ENCODE peak calls at places on chromosomes 1 and 21, in ten cellular contexts. H is pancreas, U is lower lobe of right lung, V is colonic mucosa, R is suprapubic skin, K is psoas muscle, Y is ovary, F is GM06990, G is epithelial cell of esophagus, B is body of pancreas. N is an unnamed sample.

GRCh38 chr1:31155216-31155806 is 84.4 kb downstream of the NKAIN1 start:
- DNase-seq in F (peak), K (peak), V (peak), R (peak), H (peak), G (peak), U (peak), B (peak), Y (peak), N (no peak)

GRCh38 chr1:159829822-159830455 is 3.3 kb downstream of the SLAMF8 start:
- DNase-seq in F (no peak), R (no peak), K (peak), H (no peak), U (no peak), B (peak), Y (no peak), G (no peak), V (no peak), N (no peak)

GRCh38 chr1:165369255-165369848 is 12.8 kb upstream of the LMX1A start:
- DNase-seq in V (peak), G (peak), R (peak), K (peak), U (peak), B (peak), H (peak), Y (peak), F (no peak), N (no peak)

GRCh38 chr1:61253059-61253735 is 170.8 kb downstream of the NFIA start:
- DNase-seq in Y (peak), G (peak), U (peak), H (peak), F (no peak), V (peak), K (peak), R (peak), B (peak), N (peak)

GRCh38 chr1:230368363-230368762 is 57.8 kb downstream of the PGBD5 start:
- DNase-seq in Y (no peak), R (no peak), U (no peak), V (no peak), G (peak), H (no peak), B (no peak), F (no peak), K (no peak), N (no peak)

GRCh38 chr1:84736944-84737343 is 46.7 kb upstream of the SSX2IP start:
- DNase-seq in U (no peak), K (no peak), R (no peak), H (no peak), G (no peak), F (no peak), V (no peak), Y (no peak), B (no peak), N (no peak)

GRCh38 chr1:43312212-43312623 is 11.4 kb downstream of the TIE1 start:
- DNase-seq in Y (no peak), U (no peak), V (no peak), H (no peak), K (no peak), G (no peak), R (peak), F (no peak), B (no peak), N (no peak)

GRCh38 chr1:116504308-116505156 is 66.3 kb downstream of the CD58 start:
- DNase-seq in Y (no peak), G (peak), B (peak), H (no peak), U (peak), K (peak), V (no peak), F (peak), R (peak), N (no peak)

GRCh38 chr1:181086926-181087325 is 1.6 kb upstream of the IER5 start:
- DNase-seq in Y (no peak), U (no peak), B (no peak), R (no peak), F (no peak), H (no peak), V (no peak), G (peak), K (no peak), N (no peak)

GRCh38 chr1:7552402-7552801 is 218.7 kb upstream of the VAMP3 start:
- DNase-seq in U (peak), G (no peak), Y (no peak), H (no peak), B (peak), K (no peak), R (no peak), F (no peak), V (no peak), N (no peak)

GRCh38 chr1:45958317-45958716 is 154.9 kb downstream of the MAST2 start:
- DNase-seq in F (no peak), R (no peak), K (no peak), Y (no peak), U (no peak), G (no peak), B (no peak), V (no peak), H (no peak), N (no peak)

GRCh38 chr1:180633092-180634045 is 1.5 kb downstream of the XPR1 start:
- DNase-seq in H (no peak), K (no peak), B (no peak), U (no peak), F (no peak), G (peak), R (no peak), Y (no peak), V (no peak), N (no peak)

GRCh38 chr1:228918335-228918734 is 183.1 kb downstream of the RHOU start:
- DNase-seq in U (no peak), B (peak), F (no peak), H (no peak), R (no peak), K (no peak), V (no peak), G (no peak), Y (no peak), N (no peak)

GRCh38 chr1:187876775-187877174 is 1048.0 kb downstream of the PLA2G4A start:
- DNase-seq in V (no peak), B (no peak), G (no peak), R (no peak), K (no peak), Y (no peak), F (no peak), U (no peak), H (no peak), N (no peak)

GRCh38 chr1:190474010-190474409 is 3.7 kb downstream of the BRINP3 start:
- DNase-seq in R (no peak), H (no peak), V (no peak), B (no peak), F (no peak), U (no peak), G (no peak), Y (no peak), K (no peak), N (no peak)

GRCh38 chr1:75097686-75098085 is 36.5 kb upstream of the LHX8 start:
- DNase-seq in F (no peak), V (no peak), K (no peak), G (peak), B (peak), Y (no peak), U (no peak), H (peak), R (no peak), N (no peak)

GRCh38 chr1:33634806-33635205 is 162.4 kb downstream of the ZSCAN20 start:
- DNase-seq in V (peak), U (no peak), B (peak), Y (no peak), F (no peak), H (peak), G (peak), K (no peak), R (no peak), N (no peak)

GRCh38 chr1:89552481-89553194 is 28.0 kb downstream of the LRRC8B start:
- DNase-seq in U (no peak), R (no peak), H (no peak), V (no peak), K (no peak), Y (no peak), G (peak), B (peak), F (peak), N (peak)

GRCh38 chr1:234214129-234214910 is 158.9 kb upstream of the COA6 start:
- DNase-seq in H (peak), F (peak), U (peak), K (peak), G (peak), Y (no peak), R (no peak), V (no peak), B (peak), N (no peak)

GRCh38 chr1:100184536-100184935 is 6.5 kb upstream of the LRRC39 start:
- DNase-seq in B (no peak), F (peak), G (no peak), V (no peak), U (no peak), Y (no peak), R (no peak), H (no peak), K (no peak), N (no peak)

GRCh38 chr1:9194024-9194423 is 40.5 kb upstream of the H6PD start:
- DNase-seq in U (no peak), G (peak), H (no peak), Y (no peak), R (no peak), B (no peak), V (no peak), F (no peak), K (no peak), N (no peak)

GRCh38 chr1:90175490-90176157 is 180.7 kb downstream of the ZNF326 start:
- DNase-seq in H (no peak), G (peak), B (peak), U (no peak), R (no peak), V (no peak), F (no peak), Y (no peak), K (no peak), N (no peak)

GRCh38 chr1:201554789-201555592 is 16.1 kb downstream of the NAV1 start:
- DNase-seq in G (no peak), V (no peak), H (no peak), K (no peak), Y (no peak), F (no peak), B (no peak), U (peak), R (no peak), N (no peak)

GRCh38 chr1:101044749-101045148 is 19.2 kb upstream of the DPH5 start:
- DNase-seq in V (no peak), B (no peak), Y (no peak), G (no peak), R (no peak), K (no peak), F (no peak), H (no peak), U (no peak), N (no peak)

GRCh38 chr1:216910081-216910840 is 187.0 kb upstream of the ESRRG start:
- DNase-seq in V (no peak), B (no peak), R (no peak), G (no peak), H (no peak), Y (no peak), F (no peak), K (no peak), U (no peak), N (no peak)

GRCh38 chr1:47688161-47688560 is 250.3 kb downstream of the FOXD2 start:
- DNase-seq in F (no peak), B (no peak), G (no peak), Y (no peak), V (peak), H (no peak), U (no peak), K (no peak), R (peak), N (no peak)

GRCh38 chr1:193537266-193538003 is 351.0 kb upstream of the B3GALT2 start:
- DNase-seq in F (peak), R (no peak), G (peak), U (no peak), V (no peak), B (peak), H (no peak), Y (no peak), K (no peak), N (no peak)

GRCh38 chr21:35026617-35027557 is 22.2 kb downstream of the RUNX1 start:
- DNase-seq in V (peak), B (peak), R (no peak), F (peak), K (peak), H (no peak), G (peak), Y (no peak), U (peak), N (no peak)

GRCh38 chr1:241706967-241707366 is 54.9 kb downstream of the WDR64 start:
- DNase-seq in Y (no peak), V (no peak), R (no peak), H (no peak), K (no peak), U (no peak), B (no peak), G (peak), F (no peak), N (no peak)

GRCh38 chr1:236868625-236869467 is 73.8 kb downstream of the MTR start:
- DNase-seq in F (peak), V (peak), U (no peak), R (no peak), G (peak), B (peak), K (no peak), Y (no peak), H (no peak), N (no peak)

GRCh38 chr1:29236993-29237905 is 927 bp downstream of the PTPRU start:
- DNase-seq in B (peak), R (peak), V (peak), Y (peak), G (peak), H (peak), F (peak), U (peak), K (peak), N (no peak)

GRCh38 chr1:61213612-61214011 is 131.3 kb downstream of the NFIA start:
- DNase-seq in R (no peak), Y (no peak), G (no peak), B (no peak), F (no peak), H (no peak), K (no peak), V (no peak), U (no peak), N (no peak)

GRCh38 chr1:111656093-111657017 is 36.8 kb downstream of the RAP1A start:
- DNase-seq in R (no peak), K (no peak), V (peak), F (no peak), G (peak), B (peak), U (no peak), H (no peak), Y (no peak), N (peak)

GRCh38 chr21:37704751-37705150 is 211.5 kb downstream of the KCNJ6 start:
- DNase-seq in G (no peak), B (no peak), F (no peak), R (no peak), U (no peak), H (no peak), K (no peak), V (no peak), Y (no peak), N (no peak)

GRCh38 chr21:29148535-29148934 is 18.1 kb downstream of the MAP3K7CL start:
- DNase-seq in H (no peak), V (no peak), B (no peak), F (no peak), G (no peak), K (no peak), Y (no peak), R (no peak), U (no peak), N (no peak)

GRCh38 chr1:186082235-186082937 is 292.7 kb downstream of the TPR start:
- DNase-seq in K (peak), R (peak), V (peak), F (peak), B (peak), U (peak), G (peak), Y (peak), H (peak), N (peak)

GRCh38 chr1:178004926-178005391 is 35.1 kb upstream of the SEC16B start:
- DNase-seq in Y (no peak), U (no peak), K (no peak), F (peak), B (no peak), R (no peak), G (peak), H (no peak), V (no peak), N (no peak)

GRCh38 chr21:37450385-37451044 is 83.9 kb downstream of the DYRK1A start:
- DNase-seq in V (no peak), R (no peak), K (no peak), H (no peak), U (no peak), B (no peak), F (no peak), Y (no peak), G (peak), N (no peak)

GRCh38 chr21:16195896-16196443 is 466.2 kb downstream of the USP25 start:
- DNase-seq in U (no peak), F (no peak), V (no peak), G (peak), B (no peak), R (no peak), H (no peak), Y (no peak), K (no peak), N (no peak)

GRCh38 chr1:63082754-63083153 is 239.6 kb upstream of the FOXD3 start:
- DNase-seq in B (no peak), K (no peak), G (no peak), Y (no peak), U (no peak), H (no peak), R (no peak), V (no peak), F (no peak), N (no peak)

DNA sequence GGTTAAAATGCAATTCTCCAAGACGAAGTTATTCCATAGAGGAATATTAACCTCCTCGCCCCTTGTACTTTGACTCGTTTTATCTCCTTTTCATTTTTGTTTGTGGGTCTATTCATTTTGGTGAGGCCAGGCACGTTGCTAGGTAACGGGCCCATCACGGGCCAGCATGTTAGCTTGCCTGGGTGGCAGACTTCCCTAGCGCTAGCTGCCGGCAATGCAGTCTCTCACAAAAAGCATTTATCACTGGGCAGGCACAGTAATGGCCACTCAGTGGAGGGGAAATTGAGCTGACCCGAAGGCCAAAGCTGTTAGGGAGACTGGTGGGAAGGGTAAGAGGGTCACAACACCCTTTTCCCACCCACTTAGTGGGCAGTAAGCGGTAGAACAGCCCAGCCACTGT is 234.4 kb upstream of the FOXD3 start:
- DNase-seq in R (no peak), H (no peak), G (no peak), B (no peak), K (no peak), Y (no peak), U (no peak), V (no peak), F (no peak), N (no peak)
- TF ChIP-seq CTCF in R (no peak), H (no peak), G (no peak), B (no peak), K (no peak), Y (no peak), U (no peak), V (no peak), F (no peak), N (no peak)

DNA sequence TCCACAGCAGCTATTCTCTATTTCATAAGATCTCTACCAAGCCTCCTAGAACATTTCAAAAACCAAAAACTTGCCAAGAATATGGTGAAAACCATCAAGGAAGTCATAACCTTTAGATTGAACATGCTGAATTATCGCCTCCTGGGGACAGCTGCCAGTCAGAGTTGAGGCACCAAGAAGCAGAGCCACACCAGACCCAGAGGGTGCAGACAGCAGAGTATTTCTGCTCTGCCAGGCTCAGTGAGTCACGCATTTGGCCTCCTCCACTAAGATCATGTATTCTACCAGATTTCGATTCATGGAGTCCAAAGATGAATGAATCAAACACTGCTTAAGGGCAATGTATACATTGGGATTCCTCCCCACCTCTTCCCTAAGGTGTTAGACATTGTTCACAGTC is 2.1 kb downstream of the F3 start:
- DNase-seq in K (no peak), U (no peak), H (no peak), F (no peak), B (no peak), V (no peak), R (no peak), G (peak), Y (no peak), N (no peak)
- H3K4me3 ChIP-seq in K (peak), U (peak), H (peak), F (no peak), B (no peak), V (no peak), R (peak), G (peak), Y (peak), N (no peak)

GRCh38 chr1:198019126-198019525 is 102.0 kb downstream of the LHX9 start:
- DNase-seq in Y (no peak), V (no peak), G (peak), H (no peak), K (no peak), B (no peak), R (no peak), F (no peak), U (no peak), N (no peak)
- TF ChIP-seq CTCF in Y (no peak), V (no peak), G (no peak), H (no peak), K (no peak), B (no peak), R (no peak), F (no peak), U (no peak), N (no peak)

GRCh38 chr1:67803380-67804279 is 29.6 kb downstream of the GNG12 start:
- DNase-seq in K (no peak), V (no peak), H (no peak), F (no peak), B (no peak), U (no peak), Y (no peak), R (no peak), G (peak), N (no peak)

GRCh38 chr1:67804710-67805109 is 28.6 kb downstream of the GNG12 start:
- DNase-seq in K (no peak), Y (no peak), U (no peak), V (no peak), B (no peak), F (no peak), R (no peak), H (no peak), G (no peak), N (no peak)

GRCh38 chr1:67807282-67807681 is 26.0 kb downstream of the GNG12 start:
- DNase-seq in Y (no peak), K (no peak), H (no peak), U (no peak), B (no peak), F (no peak), G (no peak), V (no peak), R (no peak), N (no peak)

GRCh38 chr1:67801903-67802302 is 31.4 kb downstream of the GNG12 start:
- DNase-seq in V (no peak), R (no peak), G (no peak), K (no peak), B (no peak), Y (no peak), H (no peak), U (no peak), F (no peak), N (no peak)

GRCh38 chr1:67802565-67802964 is 30.7 kb downstream of the GNG12 start:
- DNase-seq in H (no peak), K (no peak), G (no peak), Y (no peak), R (no peak), B (no peak), U (no peak), V (no peak), F (no peak), N (no peak)
- H3K4me3 ChIP-seq in H (no peak), K (no peak), G (no peak), Y (no peak), R (no peak), B (no peak), U (no peak), V (no peak), F (no peak), N (no peak)

GRCh38 chr1:5390497-5390896 is 601.7 kb downstream of the NPHP4 start:
- DNase-seq in V (no peak), Y (no peak), F (no peak), G (no peak), H (no peak), K (no peak), U (no peak), B (no peak), R (no peak), N (no peak)

GRCh38 chr1:5393591-5393990 is 598.6 kb downstream of the NPHP4 start:
- DNase-seq in G (no peak), F (no peak), B (no peak), R (no peak), H (no peak), U (no peak), K (no peak), V (no peak), Y (no peak), N (no peak)

GRCh38 chr1:5393146-5393545 is 599.1 kb downstream of the NPHP4 start:
- DNase-seq in R (no peak), V (no peak), K (no peak), B (no peak), H (no peak), Y (no peak), U (no peak), G (no peak), F (no peak), N (no peak)

GRCh38 chr1:5391725-5392124 is 600.5 kb downstream of the NPHP4 start:
- DNase-seq in H (no peak), U (no peak), G (no peak), Y (no peak), F (no peak), V (no peak), K (no peak), R (no peak), B (no peak), N (no peak)

DNA sequence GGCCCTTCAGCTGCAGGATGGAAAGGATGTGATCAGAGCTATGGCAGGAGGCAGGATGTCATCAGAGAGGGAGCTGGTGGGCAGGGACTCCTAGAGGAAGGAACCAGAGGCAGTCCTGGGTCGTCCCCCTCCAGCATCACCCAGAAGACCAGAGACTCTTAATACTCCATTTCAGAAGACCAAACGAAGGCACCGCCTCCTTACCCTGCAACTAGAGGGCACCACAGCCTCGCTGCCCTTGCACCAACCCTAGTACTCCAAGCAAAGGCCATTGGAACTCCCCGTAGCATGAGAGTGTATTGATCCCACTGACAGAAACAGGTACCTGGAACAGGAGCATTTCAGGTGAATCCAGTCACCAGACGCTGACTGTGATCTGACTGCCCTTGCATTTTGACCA is 598.1 kb downstream of the NPHP4 start:
- DNase-seq in K (no peak), U (no peak), F (no peak), H (no peak), V (no peak), Y (no peak), G (no peak), B (no peak), R (peak), N (no peak)
- TF ChIP-seq CTCF in K (no peak), U (no peak), F (no peak), H (no peak), V (no peak), Y (no peak), G (no peak), B (no peak), R (no peak), N (peak)

N was measured in LNCaP clone FGC.